ENCODE peak calls at places on chromosomes 6 and 20, in seven cellular contexts. R is IMR-90, D is mesendoderm, M is H1, W is mesenchymal stem cell, V is neuronal stem cell, X is trophoblast cell. U is an unnamed sample.

GRCh38 chr6:140436023-140436811 is 1061.8 kb upstream of the CITED2 start:
- DNase-seq in R (peak), W (peak), V (peak), X (peak), D (peak), M (no peak), U (peak)

GRCh38 chr6:165616116-165616515 is 46.9 kb downstream of the PDE10A start:
- DNase-seq in W (peak), D (no peak), M (no peak), R (peak), V (no peak), X (no peak), U (no peak)

GRCh38 chr6:52741872-52742271 is 21.4 kb downstream of the GSTA2 start:
- DNase-seq in D (no peak), X (no peak), W (no peak), V (no peak), M (no peak), R (no peak), U (no peak)

GRCh38 chr6:10418862-10419748 is 4.2 kb upstream of the TFAP2A start:
- DNase-seq in D (peak), M (peak), W (no peak), V (no peak), X (peak), R (peak), U (peak)

GRCh38 chr6:99905209-99906106 is 88.6 kb downstream of the MCHR2 start:
- DNase-seq in M (no peak), D (peak), V (peak), W (peak), R (peak), X (peak), U (no peak)

GRCh38 chr6:139853302-139853992 is 479.0 kb upstream of the CITED2 start:
- DNase-seq in D (no peak), X (no peak), M (no peak), W (peak), R (peak), V (no peak), U (no peak)

GRCh38 chr6:34585512-34586045 is 29.4 kb upstream of the SPDEF start:
- DNase-seq in W (peak), R (peak), D (no peak), V (no peak), M (no peak), X (no peak), U (no peak)

GRCh38 chr6:21426841-21427490 is 166.6 kb upstream of the SOX4 start:
- DNase-seq in W (peak), M (no peak), V (no peak), X (peak), R (no peak), D (no peak), U (no peak)

GRCh38 chr6:3311798-3312197 is 53.1 kb downstream of the PSMG4 start:
- DNase-seq in X (peak), V (no peak), M (no peak), W (no peak), R (no peak), D (no peak), U (no peak)

GRCh38 chr6:160050022-160050421 is 71.6 kb upstream of the SLC22A1 start:
- DNase-seq in D (no peak), V (no peak), X (peak), R (no peak), W (no peak), M (no peak), U (no peak)

GRCh38 chr6:90025418-90026089 is 131.3 kb downstream of the GJA10 start:
- DNase-seq in W (peak), V (no peak), R (peak), D (no peak), X (no peak), M (no peak), U (no peak)

GRCh38 chr20:18972251-18972876 is 158.8 kb downstream of the SCP2D1 start:
- DNase-seq in W (no peak), R (no peak), M (no peak), V (no peak), D (peak), X (no peak), U (no peak)

GRCh38 chr20:25493137-25493536 is 85.7 kb downstream of the GINS1 start:
- DNase-seq in R (no peak), V (no peak), X (no peak), D (no peak), W (no peak), M (no peak), U (no peak)

GRCh38 chr6:116386581-116387299 is 16.0 kb downstream of the DSE start:
- DNase-seq in M (no peak), X (peak), W (peak), V (no peak), R (peak), D (peak), U (no peak)

GRCh38 chr20:32062776-32063170 is 10.7 kb downstream of the HCK start:
- DNase-seq in M (no peak), V (no peak), W (no peak), D (no peak), R (no peak), X (peak), U (no peak)

GRCh38 chr6:19838442-19839236 is 1.5 kb downstream of the ID4 start:
- DNase-seq in R (peak), X (peak), M (peak), D (peak), W (peak), V (peak), U (peak)

GRCh38 chr6:1438471-1438881 is 49.1 kb downstream of the FOXF2 start:
- DNase-seq in M (no peak), R (no peak), D (no peak), X (no peak), V (no peak), W (no peak), U (no peak)

GRCh38 chr6:84118191-84118590 is 84.6 kb downstream of the MRAP2 start:
- DNase-seq in X (peak), R (no peak), W (no peak), V (no peak), D (no peak), M (no peak), U (no peak)

GRCh38 chr6:127118505-127119360 is at the start of gene RSPO3:
- DNase-seq in R (peak), D (peak), W (peak), X (peak), M (peak), V (peak), U (peak)

GRCh38 chr20:3697588-3698235 is 14.7 kb downstream of the SIGLEC1 start:
- DNase-seq in D (no peak), R (no peak), V (no peak), X (peak), W (no peak), M (no peak), U (no peak)

GRCh38 chr6:5126214-5126613 is 41.1 kb downstream of the PPP1R3G start:
- DNase-seq in R (peak), W (peak), V (no peak), D (peak), X (peak), M (no peak), U (no peak)

GRCh38 chr6:33142501-33142900 is 49.8 kb downstream of the COL11A2 start:
- DNase-seq in M (no peak), V (no peak), W (no peak), R (no peak), X (no peak), D (no peak), U (no peak)

GRCh38 chr6:10383312-10384063 is 31.4 kb downstream of the TFAP2A start:
- DNase-seq in X (peak), W (no peak), M (no peak), V (no peak), R (no peak), D (no peak), U (peak)

GRCh38 chr6:1278057-1278720 is 33.7 kb upstream of the FOXQ1 start:
- DNase-seq in W (no peak), D (no peak), M (no peak), V (no peak), X (no peak), R (no peak), U (no peak)

GRCh38 chr20:37179671-37180524 is 550 bp upstream of the MROH8 start:
- DNase-seq in W (peak), M (no peak), V (no peak), X (peak), D (peak), R (peak), U (no peak)

GRCh38 chr20:19885981-19886665 is 128.1 kb downstream of the RIN2 start:
- DNase-seq in R (peak), V (no peak), D (peak), X (peak), W (peak), M (no peak), U (peak)

GRCh38 chr20:59830107-59831023 is 103.1 kb downstream of the SYCP2 start:
- DNase-seq in W (no peak), R (no peak), M (peak), X (no peak), D (no peak), V (no peak), U (no peak)

DNA sequence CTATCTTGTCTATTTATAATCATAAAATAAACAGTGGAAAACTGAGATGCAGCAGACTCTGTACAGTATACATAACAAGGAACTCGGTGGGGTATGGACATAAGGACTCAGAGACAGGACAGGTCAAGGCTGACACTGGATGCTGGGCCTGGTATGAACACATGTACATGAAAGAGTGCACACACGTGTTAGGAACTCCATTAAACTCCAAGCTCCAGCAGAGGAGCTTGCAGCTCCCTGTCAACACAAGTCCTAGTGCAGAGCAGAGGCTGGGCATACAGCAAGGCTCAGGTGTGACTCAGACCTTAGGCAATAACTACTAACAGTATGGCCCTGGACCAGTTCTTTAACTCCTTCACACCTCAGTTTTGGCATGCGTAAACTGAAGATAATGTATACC is 17.1 kb downstream of the NAPB start:
- DNase-seq in W (peak), M (no peak), X (peak), R (peak), D (no peak), V (no peak), U (no peak)
- H2BK120ac ChIP-seq in W (no peak), M (no peak), X (no peak), R (no peak), D (no peak), V (no peak), U (no peak)

GRCh38 chr6:11636121-11636520 is 98.6 kb downstream of the TMEM170B start:
- DNase-seq in M (no peak), W (no peak), R (no peak), X (no peak), V (no peak), D (no peak), U (no peak)
- H4K8ac ChIP-seq in M (no peak), W (no peak), R (no peak), X (no peak), V (no peak), D (no peak), U (no peak)

DNA sequence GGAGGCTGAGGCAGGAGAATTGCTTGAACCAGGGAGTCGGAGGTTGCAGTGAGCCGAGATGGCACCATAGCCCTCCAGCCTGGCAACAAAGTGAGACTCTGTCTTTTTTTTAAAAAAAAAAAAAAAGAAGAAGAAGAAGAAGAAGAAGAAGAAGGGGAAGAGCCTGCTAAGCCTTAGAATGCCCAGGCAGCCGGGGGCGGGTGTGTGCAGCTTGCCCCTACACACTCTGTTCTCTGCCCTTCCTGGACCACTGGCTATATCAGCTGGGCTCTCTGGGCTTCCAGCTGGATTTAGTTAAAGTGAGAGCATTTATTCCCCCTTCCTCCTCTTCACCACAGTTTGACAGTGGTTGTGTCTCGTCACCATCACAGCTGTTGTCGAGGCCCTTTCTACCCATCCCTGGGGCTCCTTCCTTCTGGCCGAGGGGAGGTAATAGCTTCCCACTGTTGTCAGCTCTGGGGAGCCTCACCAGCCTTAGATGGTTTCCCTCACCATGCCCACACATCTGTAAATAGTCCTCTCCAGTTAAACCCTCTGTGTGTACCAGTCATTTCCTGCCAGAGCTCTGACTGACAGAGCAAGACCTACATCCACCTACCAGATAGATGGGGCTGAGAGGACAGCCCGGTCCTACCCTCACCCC is 77.6 kb downstream of the TRERF1 start:
- DNase-seq in V (no peak), X (no peak), R (no peak), W (peak), D (no peak), M (no peak), U (no peak)
- H2BK120ac ChIP-seq in V (no peak), X (no peak), R (no peak), W (no peak), D (no peak), M (no peak), U (no peak)

GRCh38 chr20:56995635-56996075 is 270.8 kb downstream of the BMP7 start:
- DNase-seq in W (no peak), D (peak), R (no peak), X (peak), V (peak), M (peak), U (peak)

GRCh38 chr20:56991516-56991915 is 274.9 kb downstream of the BMP7 start:
- DNase-seq in W (no peak), X (no peak), V (no peak), M (no peak), D (no peak), R (no peak), U (no peak)

GRCh38 chr20:56993020-56993419 is 273.4 kb downstream of the BMP7 start:
- DNase-seq in X (peak), M (no peak), D (no peak), R (no peak), V (no peak), W (no peak), U (no peak)

GRCh38 chr20:56995157-56995556 is 271.3 kb downstream of the BMP7 start:
- DNase-seq in M (no peak), R (no peak), X (no peak), W (no peak), V (no peak), D (no peak), U (no peak)

DNA sequence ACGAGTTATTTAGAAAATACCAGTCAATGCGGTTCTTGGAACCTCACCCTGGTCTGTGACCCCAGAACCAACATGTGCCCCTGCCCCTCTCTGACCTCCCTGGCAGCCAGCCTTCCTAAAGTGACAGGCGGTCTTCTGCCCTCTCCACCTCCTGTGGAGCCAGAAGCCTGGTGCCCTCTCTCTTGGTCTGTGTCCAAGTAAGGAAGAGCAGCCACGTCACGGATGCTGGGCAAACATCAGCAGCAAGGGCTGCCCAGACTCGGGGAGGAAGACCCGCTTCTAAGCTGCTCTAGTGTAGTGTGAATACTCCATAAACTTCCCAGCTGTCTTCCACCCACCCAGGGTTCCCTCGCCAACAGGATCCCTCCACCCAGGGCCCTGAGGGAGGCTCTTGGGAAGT is 272.4 kb downstream of the BMP7 start:
- DNase-seq in R (no peak), M (no peak), X (no peak), V (no peak), D (no peak), W (no peak), U (no peak)
- H4K8ac ChIP-seq in R (no peak), M (no peak), X (no peak), V (no peak), D (no peak), W (no peak), U (no peak)

DNA sequence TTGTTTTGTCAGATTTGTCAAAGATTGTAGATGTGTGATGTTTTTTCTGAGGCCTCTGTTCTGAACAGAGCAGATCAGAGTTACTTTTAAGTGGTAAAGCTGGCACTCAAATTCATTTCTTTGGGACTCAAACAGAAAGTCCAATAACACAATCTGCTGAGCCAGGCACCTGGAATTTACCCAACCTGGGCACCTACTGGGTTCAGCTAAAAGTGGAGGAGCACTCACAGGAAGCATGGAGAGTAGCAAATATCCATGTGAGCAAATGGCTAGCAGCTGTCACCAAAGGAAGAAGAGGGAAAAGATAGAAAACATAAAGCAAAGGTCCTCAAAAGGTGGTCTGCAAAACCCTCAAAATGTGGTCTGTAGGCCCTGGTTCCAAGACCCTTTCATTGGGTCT is 116.8 kb downstream of the FIG4 start:
- DNase-seq in W (no peak), M (no peak), R (no peak), V (no peak), X (no peak), D (no peak), U (no peak)
- H2BK120ac ChIP-seq in W (no peak), M (no peak), R (no peak), V (no peak), X (no peak), D (no peak), U (no peak)